ENCODE peak calls at places on chromosomes 4 and X, in nine cellular contexts. K is IMR-90, F is sigmoid colon, J is endothelial cell of umbilical vein, G is esophagus squamous epithelium, Z is H1, Q is spleen, E is body of pancreas, S is A549. M is an unnamed sample. For H3K4me1, the result is how much of the 10 kb centered on the place peaks cover.

GRCh38 chrX:81082649-81083048 is 119.1 kb downstream of the HMGN5 start:
- DNase-seq in K (no peak), F (no peak), J (no peak), G (no peak), Z (no peak), Q (no peak), E (no peak), S (no peak), M (no peak)

GRCh38 chr4:121784975-121785374 is 16.1 kb upstream of the EXOSC9 start:
- DNase-seq in K (peak), F (peak), J (peak), G (no peak), Z (no peak), Q (no peak), E (no peak), S (no peak), M (no peak)

GRCh38 chrX:10677490-10677889 is 57.1 kb upstream of the MID1 start:
- DNase-seq in K (no peak), F (peak), J (no peak), G (no peak), Z (no peak), Q (no peak), E (no peak), S (no peak), M (no peak)

GRCh38 chr4:113976937-113977855 is 2.3 kb downstream of the ARSJ start:
- DNase-seq in K (peak), F (no peak), J (peak), G (no peak), Z (no peak), Q (no peak), E (no peak), S (no peak), M (no peak)

GRCh38 chr4:88101165-88101564 is 57.3 kb downstream of the ABCG2 start:
- DNase-seq in K (no peak), F (no peak), J (no peak), G (no peak), Z (no peak), Q (no peak), E (no peak), S (no peak), M (no peak)

GRCh38 chr4:116585240-116585639 is 500.1 kb downstream of the TRAM1L1 start:
- DNase-seq in K (no peak), F (no peak), J (peak), G (no peak), Z (no peak), Q (no peak), E (no peak), S (no peak), M (no peak)

GRCh38 chrX:49956313-49956712 is 33.9 kb downstream of the CLCN5 start:
- DNase-seq in K (no peak), F (no peak), J (no peak), G (no peak), Z (no peak), Q (no peak), E (no peak), S (no peak), M (no peak)

GRCh38 chrX:79270401-79270800 is 96.7 kb downstream of the ITM2A start:
- DNase-seq in K (no peak), F (no peak), J (peak), G (no peak), Z (peak), Q (peak), E (no peak), S (no peak), M (no peak)

GRCh38 chrX:34126011-34126410 is 6.1 kb downstream of the FAM47A start:
- DNase-seq in K (no peak), F (no peak), J (no peak), G (no peak), Z (no peak), Q (no peak), E (no peak), S (no peak), M (no peak)

GRCh38 chr4:91837608-91838029 is 466.1 kb upstream of the GRID2 start:
- DNase-seq in K (no peak), F (no peak), J (no peak), G (no peak), Z (no peak), Q (no peak), E (no peak), S (no peak), M (no peak)

GRCh38 chr4:142091691-142092182 is 455.4 kb downstream of the IL15 start:
- DNase-seq in K (peak), F (no peak), J (peak), G (no peak), Z (no peak), Q (no peak), E (no peak), S (peak), M (no peak)

GRCh38 chr4:124694306-124694705 is 18.2 kb downstream of the ANKRD50 start:
- DNase-seq in K (no peak), F (no peak), J (no peak), G (no peak), Z (no peak), Q (no peak), E (no peak), S (no peak), M (no peak)

GRCh38 chr4:168741281-168742173 is 244.7 kb downstream of the PALLD start:
- DNase-seq in K (no peak), F (no peak), J (no peak), G (no peak), Z (no peak), Q (no peak), E (no peak), S (no peak), M (no peak)

GRCh38 chr4:140099993-140100392 is 54.0 kb downstream of the MAML3 start:
- DNase-seq in K (peak), F (peak), J (peak), G (no peak), Z (no peak), Q (peak), E (no peak), S (no peak), M (no peak)

GRCh38 chr4:54677416-54677815 is 19.7 kb downstream of the KIT start:
- DNase-seq in K (no peak), F (no peak), J (no peak), G (no peak), Z (no peak), Q (no peak), E (no peak), S (no peak), M (no peak)

GRCh38 chr4:79364048-79364447 is 38.2 kb upstream of the NAA11 start:
- DNase-seq in K (no peak), F (no peak), J (no peak), G (no peak), Z (no peak), Q (no peak), E (no peak), S (no peak), M (no peak)

GRCh38 chr4:133156096-133156495 is 7.0 kb downstream of the PCDH10 start:
- DNase-seq in K (no peak), F (no peak), J (peak), G (no peak), Z (no peak), Q (no peak), E (no peak), S (no peak), M (no peak)

GRCh38 chrX:107483976-107484726 is 34.7 kb downstream of the FRMPD3 start:
- DNase-seq in K (no peak), F (no peak), J (no peak), G (no peak), Z (no peak), Q (no peak), E (no peak), S (no peak), M (peak)

GRCh38 chr4:136036744-136037143 is 1495.5 kb downstream of the PCDH18 start:
- DNase-seq in K (peak), F (no peak), J (no peak), G (no peak), Z (no peak), Q (no peak), E (no peak), S (no peak), M (no peak)

GRCh38 chr4:33369366-33369899 is 2649.3 kb downstream of the PCDH7 start:
- DNase-seq in K (peak), F (no peak), J (no peak), G (no peak), Z (no peak), Q (no peak), E (no peak), S (no peak), M (no peak)

GRCh38 chrX:10233173-10233572 is 76.4 kb downstream of the CLCN4 start:
- DNase-seq in K (peak), F (no peak), J (no peak), G (no peak), Z (no peak), Q (no peak), E (no peak), S (no peak), M (no peak)

GRCh38 chrX:41259516-41259915 is 74.4 kb upstream of the DDX3X start:
- DNase-seq in K (peak), F (no peak), J (no peak), G (no peak), Z (no peak), Q (no peak), E (peak), S (no peak), M (no peak)

GRCh38 chr4:57136281-57136680 is 26.1 kb upstream of the IGFBP7 start:
- DNase-seq in K (peak), F (no peak), J (peak), G (no peak), Z (no peak), Q (no peak), E (no peak), S (no peak), M (no peak)

GRCh38 chr4:8494218-8494617 is 53.6 kb downstream of the TRMT44 start:
- DNase-seq in K (no peak), F (no peak), J (no peak), G (no peak), Z (no peak), Q (no peak), E (no peak), S (no peak), M (no peak)

GRCh38 chrX:135520022-135520552 is 373 bp upstream of the INTS6L start:
- DNase-seq in K (peak), F (no peak), J (no peak), G (no peak), Z (no peak), Q (no peak), E (no peak), S (no peak), M (no peak)

GRCh38 chr4:170662250-170662649 is 572.5 kb upstream of the AADAT start:
- DNase-seq in K (no peak), F (no peak), J (no peak), G (no peak), Z (no peak), Q (no peak), E (no peak), S (no peak), M (no peak)

GRCh38 chr4:163161536-163162205 is 5.0 kb downstream of the NAF1 start:
- DNase-seq in K (peak), F (no peak), J (peak), G (no peak), Z (no peak), Q (no peak), E (no peak), S (no peak), M (no peak)

GRCh38 chr4:148112231-148112982 is 329.8 kb downstream of the NR3C2 start:
- DNase-seq in K (peak), F (no peak), J (peak), G (no peak), Z (no peak), Q (no peak), E (no peak), S (no peak), M (no peak)

GRCh38 chr4:81257021-81257420 is 42.0 kb upstream of the PRKG2 start:
- DNase-seq in K (peak), F (no peak), J (no peak), G (no peak), Z (no peak), Q (no peak), E (no peak), S (no peak), M (no peak)

GRCh38 chrX:105975382-105975781 is 63.1 kb downstream of the SERPINA7 start:
- DNase-seq in K (peak), F (no peak), J (no peak), G (no peak), Z (no peak), Q (no peak), E (no peak), S (no peak), M (no peak)

GRCh38 chrX:40439625-40440532 is 140.9 kb upstream of the ATP6AP2 start:
- DNase-seq in K (no peak), F (no peak), J (no peak), G (no peak), Z (no peak), Q (no peak), E (no peak), S (no peak), M (no peak)

GRCh38 chr4:147863808-147864472 is 132.1 kb downstream of the ARHGAP10 start:
- DNase-seq in K (peak), F (no peak), J (peak), G (no peak), Z (no peak), Q (no peak), E (no peak), S (no peak), M (peak)

GRCh38 chr4:39427477-39428119 is 20.9 kb downstream of the KLB start:
- DNase-seq in K (no peak), F (no peak), J (no peak), G (no peak), Z (no peak), Q (no peak), E (no peak), S (no peak), M (no peak)

GRCh38 chr4:151358266-151358665 is 32.9 kb upstream of the SH3D19 start:
- DNase-seq in K (no peak), F (no peak), J (no peak), G (no peak), Z (no peak), Q (no peak), E (no peak), S (no peak), M (no peak)

GRCh38 chrX:53186363-53186762 is 38.6 kb downstream of the KDM5C start:
- DNase-seq in K (peak), F (no peak), J (no peak), G (no peak), Z (no peak), Q (no peak), E (no peak), S (no peak), M (no peak)

GRCh38 chr4:40845136-40845910 is 95.6 kb downstream of the NSUN7 start:
- DNase-seq in K (no peak), F (peak), J (peak), G (no peak), Z (no peak), Q (no peak), E (no peak), S (no peak), M (no peak)

GRCh38 chr4:40848981-40849380 is 99.2 kb downstream of the NSUN7 start:
- DNase-seq in K (peak), F (no peak), J (peak), G (no peak), Z (no peak), Q (no peak), E (no peak), S (no peak), M (no peak)

GRCh38 chr4:40846556-40846955 is 96.8 kb downstream of the NSUN7 start:
- DNase-seq in K (no peak), F (no peak), J (no peak), G (no peak), Z (no peak), Q (no peak), E (no peak), S (no peak), M (no peak)

GRCh38 chr4:40848251-40848650 is 98.5 kb downstream of the NSUN7 start:
- DNase-seq in K (peak), F (peak), J (no peak), G (no peak), Z (no peak), Q (no peak), E (no peak), S (no peak), M (no peak)

GRCh38 chr4:40850496-40850895 is 100.7 kb downstream of the NSUN7 start:
- DNase-seq in K (no peak), F (no peak), J (no peak), G (no peak), Z (no peak), Q (no peak), E (no peak), S (no peak), M (no peak)
- H3K4me1 ChIP-seq in K (under half), F (under half), J (under half), G (under half), Z (under half), Q (under half), E (under half), S (under half), M (under half)

DNA sequence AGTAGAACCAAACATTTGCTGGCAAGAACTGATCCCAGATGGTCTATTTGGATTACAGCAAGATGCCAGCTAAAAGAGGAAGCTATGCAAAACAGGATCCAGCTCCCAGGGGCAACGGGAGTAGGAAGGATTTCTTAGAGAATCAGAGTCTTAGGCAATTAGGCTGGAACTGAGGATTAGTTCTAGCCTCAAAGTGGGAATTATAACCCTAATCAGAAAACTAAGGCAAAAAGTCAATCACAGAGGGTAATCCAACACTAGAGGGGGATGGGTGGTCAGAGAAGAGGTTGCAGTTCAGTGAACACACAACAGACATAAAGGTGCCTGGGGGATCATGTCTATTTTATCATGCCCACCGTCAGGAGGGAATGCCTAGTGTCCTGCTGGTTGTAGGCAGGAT is 133.0 kb upstream of the PLS3 start:
- DNase-seq in K (no peak), F (no peak), J (no peak), G (no peak), Z (no peak), Q (no peak), E (no peak), S (no peak), M (no peak)
- TF ChIP-seq POLR2A in K (no peak), F (no peak), J (no peak), G (no peak), Z (no peak), Q (no peak), E (no peak), S (no peak), M (no peak)

GRCh38 chrX:149987613-149988012 is 49.3 kb upstream of the EOLA2 start:
- DNase-seq in K (no peak), F (no peak), J (no peak), G (no peak), Z (no peak), Q (no peak), E (no peak), S (no peak), M (no peak)
- H3K27ac ChIP-seq in K (no peak), F (no peak), J (no peak), G (no peak), Z (no peak), Q (no peak), E (no peak), S (no peak), M (no peak)

GRCh38 chrX:24153796-24154189 is 4.3 kb downstream of the ZFX start:
- DNase-seq in K (no peak), F (no peak), J (peak), G (no peak), Z (no peak), Q (no peak), E (no peak), S (no peak), M (no peak)

GRCh38 chrX:24154490-24155034 is 5.0 kb downstream of the ZFX start:
- DNase-seq in K (peak), F (no peak), J (no peak), G (no peak), Z (no peak), Q (no peak), E (no peak), S (no peak), M (no peak)

GRCh38 chrX:24151513-24151912 is 2.0 kb downstream of the ZFX start:
- DNase-seq in K (no peak), F (no peak), J (no peak), G (no peak), Z (no peak), Q (no peak), E (no peak), S (no peak), M (peak)

GRCh38 chrX:24156177-24156576 is 6.6 kb downstream of the ZFX start:
- DNase-seq in K (no peak), F (no peak), J (no peak), G (no peak), Z (no peak), Q (no peak), E (no peak), S (no peak), M (no peak)

GRCh38 chrX:24153175-24153795 is 3.8 kb downstream of the ZFX start:
- DNase-seq in K (no peak), F (peak), J (peak), G (no peak), Z (no peak), Q (no peak), E (no peak), S (no peak), M (no peak)
- H3K4me1 ChIP-seq in K (under half), F (half or more), J (under half), G (under half), Z (under half), Q (half or more), E (under half), S (half or more), M (under half)

GRCh38 chrX:109732780-109733657 is at the start of gene ACSL4:
- DNase-seq in K (peak), F (peak), J (peak), G (peak), Z (peak), Q (peak), E (peak), S (peak), M (peak)
- TF ChIP-seq POLR2A in K (peak), F (peak), J (peak), G (peak), Z (peak), Q (no peak), E (peak), S (no peak), M (peak)

DNA sequence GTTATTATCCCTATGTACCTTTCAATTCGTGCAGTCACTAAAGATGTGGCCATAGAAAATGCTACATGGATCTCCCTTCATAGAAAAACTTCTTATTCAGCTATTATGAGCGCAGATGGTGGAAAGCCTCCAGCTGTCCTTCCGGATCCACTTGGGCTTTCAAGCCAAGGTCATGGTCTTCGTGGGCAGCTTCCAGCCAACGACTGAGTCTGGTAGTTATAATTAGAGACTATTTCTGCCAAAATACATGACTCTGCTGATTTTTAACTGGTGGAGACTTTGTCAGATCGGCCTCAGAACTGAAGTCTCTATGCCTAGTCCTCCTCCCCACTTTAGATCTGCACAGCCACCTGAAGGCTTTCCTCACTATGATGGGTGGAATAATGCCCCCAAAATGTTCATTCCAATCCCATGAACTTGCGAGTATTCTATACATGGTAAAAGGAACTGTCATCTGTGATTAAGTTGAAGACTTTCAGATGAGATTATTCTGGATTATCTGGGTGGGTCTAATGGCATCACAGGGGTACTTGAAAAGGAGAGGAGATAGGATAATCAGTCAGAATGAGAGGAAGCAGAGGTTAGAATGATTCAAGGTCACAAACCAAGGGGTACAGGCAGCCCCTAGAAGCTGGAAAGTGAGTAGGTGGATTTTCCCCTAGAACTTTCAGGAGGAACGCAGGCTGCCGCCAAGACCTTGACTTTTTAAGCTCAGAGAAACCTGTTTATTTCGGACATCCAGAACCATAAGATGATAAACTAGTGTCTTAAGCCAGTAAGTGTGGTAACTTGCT is 171.1 kb upstream of the CXCL13 start:
- DNase-seq in K (no peak), F (no peak), J (no peak), G (no peak), Z (no peak), Q (no peak), E (peak), S (no peak), M (peak)
- H3K27ac ChIP-seq in K (no peak), F (no peak), J (no peak), G (no peak), Z (no peak), Q (peak), E (no peak), S (no peak), M (no peak)

GRCh38 chr4:75666299-75666698 is 6.9 kb downstream of the G3BP2 start:
- DNase-seq in K (no peak), F (no peak), J (no peak), G (no peak), Z (no peak), Q (no peak), E (no peak), S (no peak), M (no peak)
- H3K4me1 ChIP-seq in K (under half), F (half or more), J (under half), G (under half), Z (under half), Q (half or more), E (under half), S (under half), M (under half)

M was measured in ovary.